ENCODE peak calls at places on chromosomes 1 and 21, in seven cellular contexts. V is AG20443, R is testis, T is HFF-Myc, Y is posterior vena cava, W is pancreas, C is AG08395. I is an unnamed sample.

GRCh38 chr1:32811265-32811664 is 5.9 kb downstream of the YARS1 start:
- DNase-seq in Y (no peak), C (no peak), V (no peak), W (no peak), R (no peak), T (no peak), I (no peak)

GRCh38 chr1:93600663-93601062 is 81.0 kb downstream of the BCAR3 start:
- DNase-seq in W (no peak), T (no peak), C (no peak), R (peak), V (no peak), Y (peak), I (no peak)

GRCh38 chr1:45172015-45172414 is 34.4 kb downstream of the ZSWIM5 start:
- DNase-seq in T (no peak), Y (no peak), C (no peak), V (no peak), W (no peak), R (no peak), I (no peak)

GRCh38 chr1:159867322-159868064 is 5.0 kb upstream of the VSIG8 start:
- DNase-seq in V (peak), W (peak), R (no peak), C (peak), T (no peak), Y (no peak), I (no peak)

GRCh38 chr1:58497499-58497898 is 49.0 kb downstream of the OMA1 start:
- DNase-seq in W (no peak), R (no peak), Y (no peak), C (no peak), V (no peak), T (no peak), I (no peak)

GRCh38 chr1:212259693-212260480 is 25.3 kb upstream of the PPP2R5A start:
- DNase-seq in C (no peak), T (no peak), Y (no peak), W (no peak), R (no peak), V (no peak), I (no peak)

GRCh38 chr1:35691080-35691479 is 27.6 kb downstream of the C1orf216 start:
- DNase-seq in W (no peak), V (no peak), R (no peak), T (no peak), C (no peak), Y (peak), I (no peak)

GRCh38 chr21:42636535-42636914 is 16.9 kb upstream of the PDE9A start:
- DNase-seq in R (no peak), Y (no peak), W (no peak), T (no peak), V (peak), C (peak), I (no peak)

GRCh38 chr1:156898151-156898550 is 4.6 kb downstream of the PEAR1 start:
- DNase-seq in Y (peak), W (peak), C (no peak), V (no peak), T (peak), R (no peak), I (no peak)

GRCh38 chr1:209409786-209410185 is 173.7 kb upstream of the CAMK1G start:
- DNase-seq in W (no peak), V (no peak), Y (no peak), T (no peak), C (peak), R (no peak), I (no peak)

GRCh38 chr1:206029484-206029883 is 5.8 kb upstream of the CTSE start:
- DNase-seq in Y (no peak), T (no peak), R (peak), W (no peak), V (peak), C (peak), I (no peak)

GRCh38 chr1:112674440-112674985 is at the start of gene MOV10:
- DNase-seq in R (peak), C (peak), W (peak), T (no peak), V (peak), Y (peak), I (peak)

GRCh38 chr1:25447547-25447946 is 16.9 kb downstream of the MACO1 start:
- DNase-seq in R (no peak), C (no peak), T (no peak), Y (no peak), W (no peak), V (no peak), I (no peak)

GRCh38 chr1:209749660-209750059 is 6.2 kb upstream of the TRAF3IP3 start:
- DNase-seq in T (no peak), C (no peak), Y (no peak), W (no peak), R (no peak), V (no peak), I (no peak)